ENCODE peak calls at places on chromosome 1, in five cellular contexts. One of them, this sample, is unnamed.
A peak's percentile ranks its signal among the peaks of the same experiment; 100 is the strongest.

GRCh38 chr1:205545991-205546390 is 41.5 kb downstream of the CDK18 start:
- DNase-seq in K562: no peak
- DNase-seq in endothelial cell of umbilical vein: no peak
- DNase-seq in colonic mucosa: peak; percentile 14
- DNase-seq in neuronal stem cell: no peak
- DNase-seq in this sample: no peak

GRCh38 chr1:109248444-109248796 is 919 bp upstream of the CELSR2 start:
- DNase-seq in neuronal stem cell: no peak
- DNase-seq in colonic mucosa: no peak
- DNase-seq in endothelial cell of umbilical vein: no peak
- DNase-seq in K562: no peak
- DNase-seq in this sample: no peak

GRCh38 chr1:225879521-225880209 is 2.5 kb downstream of the TMEM63A start:
- DNase-seq in neuronal stem cell: no peak
- DNase-seq in colonic mucosa: peak; percentile 81
- DNase-seq in endothelial cell of umbilical vein: no peak
- DNase-seq in K562: peak; percentile 34
- DNase-seq in this sample: peak; percentile 76

GRCh38 chr1:40384887-40385286 is 11.4 kb downstream of the SMAP2 start:
- DNase-seq in endothelial cell of umbilical vein: no peak
- DNase-seq in colonic mucosa: no peak
- DNase-seq in neuronal stem cell: no peak
- DNase-seq in K562: no peak
- DNase-seq in this sample: peak; percentile 53

GRCh38 chr1:66353207-66353606 is 180.7 kb upstream of the SGIP1 start:
- DNase-seq in K562: no peak
- DNase-seq in neuronal stem cell: peak; percentile 60
- DNase-seq in colonic mucosa: no peak
- DNase-seq in endothelial cell of umbilical vein: peak; percentile 81
- DNase-seq in this sample: no peak

GRCh38 chr1:169601096-169601881 is 15.0 kb upstream of the F5 start:
- DNase-seq in colonic mucosa: no peak
- DNase-seq in neuronal stem cell: peak; percentile 8
- DNase-seq in K562: peak; percentile 20
- DNase-seq in endothelial cell of umbilical vein: peak; percentile 66
- DNase-seq in this sample: no peak

GRCh38 chr1:208216806-208217205 is 27.4 kb downstream of the PLXNA2 start:
- DNase-seq in colonic mucosa: no peak
- DNase-seq in neuronal stem cell: no peak
- DNase-seq in endothelial cell of umbilical vein: no peak
- DNase-seq in K562: no peak
- DNase-seq in this sample: no peak

GRCh38 chr1:147641695-147642592 is 28.4 kb downstream of the ACP6 start:
- DNase-seq in K562: peak; percentile 55
- DNase-seq in neuronal stem cell: peak; percentile 43
- DNase-seq in endothelial cell of umbilical vein: peak; percentile 56
- DNase-seq in colonic mucosa: peak; percentile 75
- DNase-seq in this sample: no peak

GRCh38 chr1:240831191-240831631 is 219.3 kb upstream of the GREM2 start:
- DNase-seq in colonic mucosa: no peak
- DNase-seq in endothelial cell of umbilical vein: peak; percentile 89
- DNase-seq in K562: no peak
- DNase-seq in neuronal stem cell: no peak
- DNase-seq in this sample: no peak

GRCh38 chr1:228968841-228969606 is 233.7 kb downstream of the RHOU start:
- DNase-seq in colonic mucosa: no peak
- DNase-seq in neuronal stem cell: peak; percentile 85
- DNase-seq in K562: no peak
- DNase-seq in endothelial cell of umbilical vein: no peak
- DNase-seq in this sample: no peak

GRCh38 chr1:53562983-53563379 is 103.8 kb downstream of the DMRTB1 start:
- DNase-seq in neuronal stem cell: no peak
- DNase-seq in K562: no peak
- DNase-seq in colonic mucosa: no peak
- DNase-seq in endothelial cell of umbilical vein: no peak
- DNase-seq in this sample: no peak

GRCh38 chr1:3015744-3016143 is 5.5 kb upstream of the ACTRT2 start:
- DNase-seq in endothelial cell of umbilical vein: no peak
- DNase-seq in colonic mucosa: no peak
- DNase-seq in K562: no peak
- DNase-seq in neuronal stem cell: no peak
- DNase-seq in this sample: no peak

GRCh38 chr1:219681876-219682275 is 69.0 kb upstream of the ZC3H11B start:
- DNase-seq in K562: no peak
- DNase-seq in colonic mucosa: no peak
- DNase-seq in endothelial cell of umbilical vein: no peak
- DNase-seq in neuronal stem cell: no peak
- DNase-seq in this sample: no peak

GRCh38 chr1:147073062-147073432 is 99.2 kb downstream of the PRKAB2 start:
- DNase-seq in endothelial cell of umbilical vein: no peak
- DNase-seq in neuronal stem cell: no peak
- DNase-seq in K562: no peak
- DNase-seq in colonic mucosa: no peak
- DNase-seq in this sample: no peak

GRCh38 chr1:100188617-100189016 is 10.6 kb upstream of the LRRC39 start:
- DNase-seq in neuronal stem cell: no peak
- DNase-seq in endothelial cell of umbilical vein: no peak
- DNase-seq in K562: no peak
- DNase-seq in colonic mucosa: no peak
- DNase-seq in this sample: no peak

GRCh38 chr1:2973661-2974593 is 47.3 kb upstream of the ACTRT2 start:
- DNase-seq in colonic mucosa: no peak
- DNase-seq in neuronal stem cell: no peak
- DNase-seq in endothelial cell of umbilical vein: no peak
- DNase-seq in K562: no peak
- DNase-seq in this sample: no peak

GRCh38 chr1:114666954-114667353 is 2.9 kb downstream of the DENND2C start:
- DNase-seq in colonic mucosa: no peak
- DNase-seq in endothelial cell of umbilical vein: no peak
- DNase-seq in neuronal stem cell: no peak
- DNase-seq in K562: no peak
- DNase-seq in this sample: no peak

GRCh38 chr1:183002797-183003594 is 20.2 kb upstream of the LAMC1 start:
- DNase-seq in neuronal stem cell: no peak
- DNase-seq in endothelial cell of umbilical vein: peak; percentile 93
- DNase-seq in K562: no peak
- DNase-seq in colonic mucosa: no peak
- DNase-seq in this sample: no peak

GRCh38 chr1:77076759-77077158 is 142.5 kb downstream of the PIGK start:
- DNase-seq in K562: no peak
- DNase-seq in endothelial cell of umbilical vein: no peak
- DNase-seq in colonic mucosa: no peak
- DNase-seq in neuronal stem cell: no peak
- DNase-seq in this sample: no peak

GRCh38 chr1:204084247-204084772 is 11.4 kb downstream of the SOX13 start:
- DNase-seq in endothelial cell of umbilical vein: no peak
- DNase-seq in neuronal stem cell: no peak
- DNase-seq in colonic mucosa: peak; percentile 61
- DNase-seq in K562: no peak
- DNase-seq in this sample: peak; percentile 84

GRCh38 chr1:199786695-199787094 is 240.8 kb upstream of the NR5A2 start:
- DNase-seq in endothelial cell of umbilical vein: no peak
- DNase-seq in colonic mucosa: no peak
- DNase-seq in K562: no peak
- DNase-seq in neuronal stem cell: no peak
- DNase-seq in this sample: no peak

GRCh38 chr1:213162862-213163261 is 111.8 kb downstream of the RPS6KC1 start:
- DNase-seq in K562: no peak
- DNase-seq in endothelial cell of umbilical vein: no peak
- DNase-seq in colonic mucosa: no peak
- DNase-seq in neuronal stem cell: no peak
- DNase-seq in this sample: no peak

GRCh38 chr1:228798047-228798446 is 62.8 kb downstream of the RHOU start:
- DNase-seq in endothelial cell of umbilical vein: no peak
- DNase-seq in neuronal stem cell: no peak
- DNase-seq in colonic mucosa: no peak
- DNase-seq in K562: no peak
- DNase-seq in this sample: no peak

DNA sequence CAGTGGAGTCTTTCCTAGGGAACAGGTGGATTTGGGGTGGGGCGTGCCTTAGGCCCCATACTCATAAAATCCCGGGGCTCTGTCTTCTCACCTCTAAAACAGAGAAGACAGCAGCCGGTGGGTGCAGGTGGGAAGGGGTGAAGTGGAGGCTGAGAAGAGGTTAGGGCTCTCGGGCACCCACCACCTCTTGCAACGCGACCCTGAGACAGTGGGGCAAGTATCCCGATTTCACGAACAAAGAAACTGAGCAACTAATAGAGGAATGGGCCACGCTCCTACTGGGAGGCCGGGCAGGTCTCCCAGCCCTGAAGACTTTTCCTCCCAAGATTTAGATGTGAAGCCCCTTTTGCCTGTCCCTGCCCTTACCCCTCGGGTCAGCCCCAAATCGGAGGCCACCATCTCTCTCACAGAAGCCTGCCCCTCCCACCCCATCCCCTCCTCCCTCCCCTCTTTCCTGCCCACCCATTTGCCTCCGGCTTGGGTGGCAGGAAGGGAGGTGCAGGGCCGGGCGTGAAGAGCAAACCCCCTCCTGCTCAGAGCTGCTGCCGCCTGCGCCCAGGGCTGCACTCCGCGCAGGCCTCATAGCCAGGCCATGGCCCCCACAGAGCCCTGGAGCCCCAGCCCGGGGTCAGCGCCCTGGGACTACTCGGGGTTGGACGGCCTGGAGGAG is at the start of gene GPR25:
- DNase-seq in endothelial cell of umbilical vein: no peak
- DNase-seq in colonic mucosa: no peak
- DNase-seq in neuronal stem cell: no peak
- DNase-seq in K562: no peak
- DNase-seq in this sample: no peak
- H3K4me3 ChIP-seq in endothelial cell of umbilical vein: peak within 1 kb of the TSS; percentile 11
- H3K4me3 ChIP-seq in colonic mucosa: peak within 1 kb of the TSS; percentile 24
- H3K4me3 ChIP-seq in neuronal stem cell: no peak within 1 kb of the TSS
- H3K4me3 ChIP-seq in K562: no peak within 1 kb of the TSS
- H3K4me3 ChIP-seq in this sample: no peak within 1 kb of the TSS

DNA sequence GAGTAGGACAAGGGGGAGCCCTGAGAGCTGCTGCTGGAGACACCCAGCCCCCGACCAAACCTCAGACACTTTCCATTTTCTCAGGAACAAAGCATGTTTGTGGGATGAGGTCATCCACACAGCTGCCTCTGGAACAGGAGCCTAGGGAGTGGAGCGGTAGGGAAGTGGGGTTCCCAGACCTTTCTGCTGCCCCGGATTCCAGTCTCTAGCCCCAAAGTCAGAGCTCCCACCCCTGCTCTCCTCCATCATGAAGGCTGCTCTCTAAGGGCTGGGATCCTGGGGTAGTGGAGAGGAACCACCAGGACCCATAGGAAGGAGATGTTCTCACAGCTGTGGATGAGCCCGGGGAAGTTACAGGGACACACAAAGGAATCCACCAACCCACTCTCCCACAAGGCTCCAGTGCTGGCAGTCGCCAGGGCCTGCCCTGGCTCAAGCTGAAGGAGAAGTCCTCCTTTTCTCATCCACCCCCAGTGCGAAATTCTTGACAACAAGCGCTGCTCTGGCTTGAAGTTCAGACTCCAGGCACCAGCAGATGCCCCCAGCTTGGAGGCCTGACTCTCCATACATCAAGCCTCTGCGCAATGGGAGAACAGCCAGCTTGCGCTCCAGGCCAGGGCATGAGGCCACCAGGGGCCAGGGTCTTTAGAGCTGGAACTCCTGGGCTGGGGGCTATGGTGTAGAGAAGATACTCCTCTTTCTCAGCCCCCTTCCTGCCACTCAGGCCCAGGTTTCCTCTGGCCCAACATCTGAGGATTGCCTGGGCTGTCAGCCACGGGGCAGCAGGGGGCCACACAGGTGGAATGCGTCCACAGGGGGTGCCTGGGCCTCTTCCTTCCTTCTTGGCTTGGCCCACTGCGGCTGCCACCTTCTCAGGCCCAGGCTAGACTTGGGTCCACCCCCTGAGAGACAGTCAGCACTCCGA is 4.5 kb downstream of the FHL3 start:
- DNase-seq in neuronal stem cell: no peak
- DNase-seq in endothelial cell of umbilical vein: peak; percentile 86
- DNase-seq in K562: peak; percentile 50
- DNase-seq in colonic mucosa: no peak
- DNase-seq in this sample: peak; percentile 78
- H3K4me1 ChIP-seq in neuronal stem cell: peaks cover 39% of the 10 kb centered on the region
- H3K4me1 ChIP-seq in endothelial cell of umbilical vein: peaks cover 63% of the 10 kb centered on the region
- H3K4me1 ChIP-seq in K562: peaks cover 74% of the 10 kb centered on the region
- H3K4me1 ChIP-seq in colonic mucosa: no peaks in the 10 kb centered on the region
- H3K4me1 ChIP-seq in this sample: peaks cover 41% of the 10 kb centered on the region

GRCh38 chr1:112702067-112702395 is 4.9 kb downstream of the RHOC start:
- DNase-seq in neuronal stem cell: no peak
- DNase-seq in endothelial cell of umbilical vein: no peak
- DNase-seq in colonic mucosa: no peak
- DNase-seq in K562: no peak
- DNase-seq in this sample: no peak

GRCh38 chr1:112700290-112701226 is 6.4 kb downstream of the RHOC start:
- DNase-seq in colonic mucosa: peak; percentile 98
- DNase-seq in neuronal stem cell: no peak
- DNase-seq in K562: peak; percentile 98
- DNase-seq in endothelial cell of umbilical vein: peak; percentile 100
- DNase-seq in this sample: peak; percentile 99

GRCh38 chr1:112702420-112703261 is 4.3 kb downstream of the RHOC start:
- DNase-seq in endothelial cell of umbilical vein: no peak
- DNase-seq in colonic mucosa: no peak
- DNase-seq in neuronal stem cell: no peak
- DNase-seq in K562: no peak
- DNase-seq in this sample: no peak

GRCh38 chr1:112699425-112700144 is 7.3 kb downstream of the RHOC start:
- DNase-seq in K562: no peak
- DNase-seq in endothelial cell of umbilical vein: peak; percentile 16
- DNase-seq in colonic mucosa: no peak
- DNase-seq in neuronal stem cell: no peak
- DNase-seq in this sample: no peak

DNA sequence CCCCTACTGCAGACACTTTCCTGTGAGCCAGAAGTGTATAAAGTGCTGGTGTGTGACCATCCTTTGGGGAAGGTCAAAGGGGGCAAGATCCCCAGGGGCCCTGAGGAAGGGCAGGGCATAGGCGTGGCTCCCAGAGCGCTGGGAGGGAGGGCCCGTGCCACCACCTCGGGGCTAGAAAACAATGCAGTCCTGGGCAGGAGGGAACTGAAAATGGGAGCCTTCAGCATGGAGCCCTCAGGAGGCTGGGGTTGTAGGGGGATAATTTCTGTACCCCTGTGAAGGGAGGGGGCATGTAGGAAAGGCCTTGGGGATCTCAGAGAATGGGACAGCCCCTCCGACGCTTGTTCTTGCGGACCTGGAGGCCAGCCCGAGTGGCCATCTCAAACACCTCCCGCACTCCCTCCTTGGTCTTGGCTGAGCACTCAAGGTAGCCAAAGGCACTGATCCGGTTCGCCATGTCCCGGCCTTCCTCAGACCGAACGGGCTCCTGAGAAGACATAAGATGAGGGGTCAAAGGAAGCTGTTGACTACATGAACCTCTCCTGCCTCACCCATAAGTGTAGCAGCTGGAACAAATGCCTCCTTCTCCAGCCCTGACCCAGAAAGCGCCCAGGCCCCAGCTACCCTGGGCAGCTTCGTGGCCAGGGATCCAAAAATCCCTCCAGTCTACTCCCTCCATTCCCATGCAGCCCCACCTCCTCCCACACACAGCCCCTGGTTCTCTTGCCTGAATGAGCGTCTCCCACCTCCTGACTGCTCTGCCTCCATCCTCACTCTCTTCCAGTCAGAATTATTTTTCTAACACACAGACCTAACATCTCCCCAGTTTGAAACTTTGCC is 5.5 kb downstream of the RHOC start:
- DNase-seq in endothelial cell of umbilical vein: no peak
- DNase-seq in K562: no peak
- DNase-seq in colonic mucosa: no peak
- DNase-seq in neuronal stem cell: no peak
- DNase-seq in this sample: peak; percentile 82
- H3K9ac ChIP-seq in endothelial cell of umbilical vein: peak overlapping the region; percentile 61
- H3K9ac ChIP-seq in K562: peak overlapping the region; percentile 87
- H3K9ac ChIP-seq in colonic mucosa: peak overlapping the region; percentile 57
- H3K9ac ChIP-seq in neuronal stem cell: peak overlapping the region; percentile 24
- H3K9ac ChIP-seq in this sample: peak overlapping the region; percentile 8

GRCh38 chr1:245052258-245052657 is 102.5 kb upstream of the KIF26B start:
- DNase-seq in K562: no peak
- DNase-seq in endothelial cell of umbilical vein: no peak
- DNase-seq in neuronal stem cell: no peak
- DNase-seq in colonic mucosa: no peak
- DNase-seq in this sample: no peak
- H3K4me3 ChIP-seq in K562: no peak overlapping the region
- H3K4me3 ChIP-seq in endothelial cell of umbilical vein: no peak overlapping the region
- H3K4me3 ChIP-seq in neuronal stem cell: peak overlapping the region; percentile 63
- H3K4me3 ChIP-seq in colonic mucosa: no peak overlapping the region
- H3K4me3 ChIP-seq in this sample: no peak overlapping the region